ENCODE peak calls at places on chromosomes 6 and 20, in nine cellular contexts. One of them, this sample, is unnamed.

GRCh38 chr6:36195471-36196048 is 984 bp upstream of the BRPF3 start:
- DNase-seq in esophagus muscularis mucosa: peak
- DNase-seq in transverse colon: no peak
- DNase-seq in GM12878: no peak
- DNase-seq in suprapubic skin: no peak
- DNase-seq in stomach: no peak
- DNase-seq in SK-N-SH: no peak
- DNase-seq in HepG2: no peak
- DNase-seq in K562: no peak
- DNase-seq in this sample: no peak

GRCh38 chr6:16832027-16832688 is 70.9 kb upstream of the ATXN1 start:
- DNase-seq in K562: no peak
- DNase-seq in esophagus muscularis mucosa: no peak
- DNase-seq in suprapubic skin: no peak
- DNase-seq in GM12878: no peak
- DNase-seq in SK-N-SH: peak
- DNase-seq in stomach: no peak
- DNase-seq in HepG2: no peak
- DNase-seq in transverse colon: no peak
- DNase-seq in this sample: no peak

GRCh38 chr20:4091332-4092135 is 76.2 kb upstream of the RNF24 start:
- DNase-seq in transverse colon: peak
- DNase-seq in GM12878: no peak
- DNase-seq in stomach: peak
- DNase-seq in suprapubic skin: no peak
- DNase-seq in HepG2: peak
- DNase-seq in K562: peak
- DNase-seq in SK-N-SH: peak
- DNase-seq in esophagus muscularis mucosa: no peak
- DNase-seq in this sample: no peak

GRCh38 chr6:119172813-119173212 is 94.3 kb upstream of the FAM184A start:
- DNase-seq in K562: no peak
- DNase-seq in stomach: no peak
- DNase-seq in SK-N-SH: no peak
- DNase-seq in esophagus muscularis mucosa: no peak
- DNase-seq in suprapubic skin: no peak
- DNase-seq in transverse colon: no peak
- DNase-seq in HepG2: peak
- DNase-seq in GM12878: no peak
- DNase-seq in this sample: no peak

GRCh38 chr6:87590989-87591388 is 1.1 kb downstream of the ORC3 start:
- DNase-seq in suprapubic skin: no peak
- DNase-seq in K562: no peak
- DNase-seq in stomach: no peak
- DNase-seq in transverse colon: no peak
- DNase-seq in esophagus muscularis mucosa: no peak
- DNase-seq in SK-N-SH: no peak
- DNase-seq in HepG2: no peak
- DNase-seq in GM12878: no peak
- DNase-seq in this sample: no peak

GRCh38 chr6:143553337-143553736 is 41.8 kb upstream of the FUCA2 start:
- DNase-seq in transverse colon: no peak
- DNase-seq in SK-N-SH: no peak
- DNase-seq in suprapubic skin: no peak
- DNase-seq in GM12878: no peak
- DNase-seq in HepG2: no peak
- DNase-seq in esophagus muscularis mucosa: no peak
- DNase-seq in K562: no peak
- DNase-seq in stomach: no peak
- DNase-seq in this sample: no peak

GRCh38 chr20:49779972-49780371 is 32.7 kb upstream of the SLC9A8 start:
- DNase-seq in suprapubic skin: no peak
- DNase-seq in HepG2: no peak
- DNase-seq in stomach: no peak
- DNase-seq in GM12878: no peak
- DNase-seq in transverse colon: no peak
- DNase-seq in K562: no peak
- DNase-seq in esophagus muscularis mucosa: no peak
- DNase-seq in SK-N-SH: no peak
- DNase-seq in this sample: no peak

GRCh38 chr20:47136782-47137181 is 219.7 kb downstream of the ZMYND8 start:
- DNase-seq in esophagus muscularis mucosa: no peak
- DNase-seq in GM12878: no peak
- DNase-seq in SK-N-SH: no peak
- DNase-seq in HepG2: no peak
- DNase-seq in suprapubic skin: no peak
- DNase-seq in transverse colon: no peak
- DNase-seq in K562: no peak
- DNase-seq in stomach: no peak
- DNase-seq in this sample: no peak

GRCh38 chr6:105757512-105758200 is 328.5 kb upstream of the PRDM1 start:
- DNase-seq in K562: no peak
- DNase-seq in GM12878: peak
- DNase-seq in SK-N-SH: no peak
- DNase-seq in esophagus muscularis mucosa: no peak
- DNase-seq in transverse colon: peak
- DNase-seq in suprapubic skin: no peak
- DNase-seq in stomach: no peak
- DNase-seq in HepG2: peak
- DNase-seq in this sample: no peak

GRCh38 chr20:63754008-63754407 is 14.4 kb downstream of the SLC2A4RG start:
- DNase-seq in esophagus muscularis mucosa: no peak
- DNase-seq in transverse colon: no peak
- DNase-seq in K562: no peak
- DNase-seq in stomach: no peak
- DNase-seq in HepG2: no peak
- DNase-seq in SK-N-SH: peak
- DNase-seq in suprapubic skin: no peak
- DNase-seq in GM12878: no peak
- DNase-seq in this sample: no peak

GRCh38 chr6:41200901-41201783 is at the start of gene TREML2:
- DNase-seq in esophagus muscularis mucosa: peak
- DNase-seq in K562: peak
- DNase-seq in GM12878: no peak
- DNase-seq in transverse colon: peak
- DNase-seq in SK-N-SH: no peak
- DNase-seq in suprapubic skin: no peak
- DNase-seq in HepG2: no peak
- DNase-seq in stomach: no peak
- DNase-seq in this sample: no peak

GRCh38 chr6:110552076-110552475 is 75.7 kb upstream of the SLC22A16 start:
- DNase-seq in esophagus muscularis mucosa: no peak
- DNase-seq in GM12878: no peak
- DNase-seq in K562: no peak
- DNase-seq in suprapubic skin: no peak
- DNase-seq in transverse colon: no peak
- DNase-seq in SK-N-SH: no peak
- DNase-seq in stomach: no peak
- DNase-seq in HepG2: no peak
- DNase-seq in this sample: no peak

GRCh38 chr6:112218563-112218962 is 35.8 kb downstream of the LAMA4 start:
- DNase-seq in transverse colon: no peak
- DNase-seq in stomach: no peak
- DNase-seq in GM12878: no peak
- DNase-seq in SK-N-SH: no peak
- DNase-seq in HepG2: no peak
- DNase-seq in esophagus muscularis mucosa: no peak
- DNase-seq in K562: no peak
- DNase-seq in suprapubic skin: no peak
- DNase-seq in this sample: peak

GRCh38 chr20:40477805-40478204 is 211.2 kb downstream of the MAFB start:
- DNase-seq in transverse colon: no peak
- DNase-seq in stomach: no peak
- DNase-seq in SK-N-SH: no peak
- DNase-seq in suprapubic skin: no peak
- DNase-seq in esophagus muscularis mucosa: no peak
- DNase-seq in HepG2: no peak
- DNase-seq in GM12878: no peak
- DNase-seq in K562: no peak
- DNase-seq in this sample: no peak

GRCh38 chr20:40486297-40486696 is 202.7 kb downstream of the MAFB start:
- DNase-seq in SK-N-SH: no peak
- DNase-seq in K562: no peak
- DNase-seq in suprapubic skin: no peak
- DNase-seq in transverse colon: no peak
- DNase-seq in HepG2: no peak
- DNase-seq in esophagus muscularis mucosa: no peak
- DNase-seq in stomach: no peak
- DNase-seq in GM12878: no peak
- DNase-seq in this sample: no peak

GRCh38 chr20:40481743-40482458 is 207.1 kb downstream of the MAFB start:
- DNase-seq in K562: no peak
- DNase-seq in esophagus muscularis mucosa: peak
- DNase-seq in suprapubic skin: no peak
- DNase-seq in transverse colon: no peak
- DNase-seq in GM12878: no peak
- DNase-seq in stomach: no peak
- DNase-seq in HepG2: no peak
- DNase-seq in SK-N-SH: no peak
- DNase-seq in this sample: no peak

DNA sequence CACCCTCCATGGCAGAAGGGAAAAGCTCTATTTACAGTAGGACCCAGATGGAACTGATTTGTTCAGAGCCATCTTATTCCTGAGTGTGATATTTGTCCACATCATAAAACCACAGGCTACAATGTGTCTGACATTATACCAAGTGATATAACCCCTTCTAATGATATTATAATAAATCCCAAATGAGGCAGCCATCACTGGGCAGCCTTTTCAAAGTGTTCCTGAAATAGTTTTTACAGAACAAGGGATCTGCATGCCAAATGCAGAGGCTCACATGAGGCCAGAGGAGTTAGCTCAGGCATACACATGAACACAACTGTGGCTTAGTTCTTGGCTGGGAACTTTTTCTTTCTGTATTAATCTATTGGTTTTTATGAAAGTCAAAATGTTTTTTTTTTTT is 207.7 kb downstream of the MAFB start:
- DNase-seq in K562: no peak
- DNase-seq in esophagus muscularis mucosa: peak
- DNase-seq in suprapubic skin: no peak
- DNase-seq in SK-N-SH: no peak
- DNase-seq in transverse colon: no peak
- DNase-seq in GM12878: no peak
- DNase-seq in HepG2: no peak
- DNase-seq in stomach: no peak
- DNase-seq in this sample: no peak
- TF ChIP-seq EP300 in K562: no peak
- TF ChIP-seq EP300 in esophagus muscularis mucosa: no peak
- TF ChIP-seq EP300 in suprapubic skin: no peak
- TF ChIP-seq EP300 in SK-N-SH: no peak
- TF ChIP-seq EP300 in transverse colon: no peak
- TF ChIP-seq EP300 in GM12878: no peak
- TF ChIP-seq EP300 in HepG2: no peak
- TF ChIP-seq EP300 in stomach: no peak
- TF ChIP-seq EP300 in this sample: no peak

GRCh38 chr20:57564951-57565642 is 4.2 kb downstream of the PCK1 start:
- DNase-seq in esophagus muscularis mucosa: no peak
- DNase-seq in stomach: no peak
- DNase-seq in transverse colon: no peak
- DNase-seq in K562: no peak
- DNase-seq in SK-N-SH: no peak
- DNase-seq in suprapubic skin: no peak
- DNase-seq in HepG2: no peak
- DNase-seq in GM12878: no peak
- DNase-seq in this sample: no peak

GRCh38 chr20:57566399-57566798 is 5.5 kb downstream of the PCK1 start:
- DNase-seq in suprapubic skin: no peak
- DNase-seq in esophagus muscularis mucosa: no peak
- DNase-seq in GM12878: no peak
- DNase-seq in K562: no peak
- DNase-seq in HepG2: no peak
- DNase-seq in transverse colon: no peak
- DNase-seq in SK-N-SH: no peak
- DNase-seq in stomach: no peak
- DNase-seq in this sample: no peak

GRCh38 chr20:57562541-57563465 is 1.9 kb downstream of the PCK1 start:
- DNase-seq in SK-N-SH: no peak
- DNase-seq in HepG2: no peak
- DNase-seq in stomach: no peak
- DNase-seq in GM12878: no peak
- DNase-seq in esophagus muscularis mucosa: no peak
- DNase-seq in transverse colon: peak
- DNase-seq in suprapubic skin: no peak
- DNase-seq in K562: no peak
- DNase-seq in this sample: no peak

GRCh38 chr20:57563522-57563921 is 2.6 kb downstream of the PCK1 start:
- DNase-seq in transverse colon: peak
- DNase-seq in esophagus muscularis mucosa: no peak
- DNase-seq in suprapubic skin: no peak
- DNase-seq in SK-N-SH: no peak
- DNase-seq in HepG2: no peak
- DNase-seq in stomach: no peak
- DNase-seq in K562: no peak
- DNase-seq in GM12878: no peak
- DNase-seq in this sample: no peak

GRCh38 chr20:57564180-57564802 is 3.4 kb downstream of the PCK1 start:
- DNase-seq in transverse colon: peak
- DNase-seq in GM12878: no peak
- DNase-seq in stomach: no peak
- DNase-seq in suprapubic skin: no peak
- DNase-seq in HepG2: no peak
- DNase-seq in K562: no peak
- DNase-seq in SK-N-SH: no peak
- DNase-seq in esophagus muscularis mucosa: no peak
- DNase-seq in this sample: no peak
- H3K27ac ChIP-seq in transverse colon: peak
- H3K27ac ChIP-seq in GM12878: no peak
- H3K27ac ChIP-seq in stomach: no peak
- H3K27ac ChIP-seq in suprapubic skin: no peak
- H3K27ac ChIP-seq in HepG2: peak
- H3K27ac ChIP-seq in K562: no peak
- H3K27ac ChIP-seq in SK-N-SH: no peak
- H3K27ac ChIP-seq in esophagus muscularis mucosa: no peak
- H3K27ac ChIP-seq in this sample: no peak

DNA sequence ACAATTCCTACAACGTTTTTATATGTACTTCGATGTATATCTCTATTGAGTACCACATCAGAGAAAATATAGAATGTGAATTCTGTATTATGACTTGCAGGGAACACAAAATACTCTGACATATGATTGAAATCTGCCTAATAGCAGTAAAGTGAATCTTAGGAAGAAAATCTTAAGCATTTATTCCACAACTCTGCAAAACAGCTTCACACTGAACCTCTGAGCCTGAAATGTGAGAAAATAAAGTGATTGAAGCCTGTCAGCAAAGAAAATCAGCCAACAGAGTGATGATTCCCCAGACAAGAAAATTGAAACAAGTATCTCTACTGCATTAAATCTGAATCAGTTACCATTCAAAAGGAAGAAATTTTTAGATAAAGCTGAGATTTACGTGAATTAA is 499.5 kb upstream of the RNF217 start:
- DNase-seq in K562: no peak
- DNase-seq in esophagus muscularis mucosa: no peak
- DNase-seq in stomach: no peak
- DNase-seq in SK-N-SH: no peak
- DNase-seq in transverse colon: no peak
- DNase-seq in GM12878: no peak
- DNase-seq in HepG2: no peak
- DNase-seq in suprapubic skin: no peak
- DNase-seq in this sample: no peak
- TF ChIP-seq POLR2AphosphoS5 in K562: no peak
- TF ChIP-seq POLR2AphosphoS5 in esophagus muscularis mucosa: no peak
- TF ChIP-seq POLR2AphosphoS5 in stomach: no peak
- TF ChIP-seq POLR2AphosphoS5 in SK-N-SH: no peak
- TF ChIP-seq POLR2AphosphoS5 in transverse colon: no peak
- TF ChIP-seq POLR2AphosphoS5 in GM12878: no peak
- TF ChIP-seq POLR2AphosphoS5 in HepG2: no peak
- TF ChIP-seq POLR2AphosphoS5 in suprapubic skin: no peak
- TF ChIP-seq POLR2AphosphoS5 in this sample: no peak

GRCh38 chr20:35664544-35665206 is at the start of the genes CPNE1 and RBM12:
- DNase-seq in HepG2: peak
- DNase-seq in stomach: peak
- DNase-seq in SK-N-SH: peak
- DNase-seq in esophagus muscularis mucosa: peak
- DNase-seq in suprapubic skin: peak
- DNase-seq in transverse colon: peak
- DNase-seq in GM12878: peak
- DNase-seq in K562: peak
- DNase-seq in this sample: peak
- TF ChIP-seq EP300 in HepG2: no peak
- TF ChIP-seq EP300 in stomach: no peak
- TF ChIP-seq EP300 in SK-N-SH: no peak
- TF ChIP-seq EP300 in esophagus muscularis mucosa: no peak
- TF ChIP-seq EP300 in suprapubic skin: no peak
- TF ChIP-seq EP300 in transverse colon: no peak
- TF ChIP-seq EP300 in GM12878: no peak
- TF ChIP-seq EP300 in K562: no peak
- TF ChIP-seq EP300 in this sample: no peak

This sample was measured in sigmoid colon.